ENCODE peak calls at places on chromosomes 7 and 10, in seven cellular contexts. Q is left ventricle myocardium inferior, A is heart right ventricle, Z is tibial artery, R is right lobe of liver, L is vagina, I is GM12878. V is an unnamed sample.

GRCh38 chr10:104300736-104301292 is 31.8 kb downstream of the GSTO2 start:
- DNase-seq in Q (peak), A (peak), Z (peak), R (no peak), L (no peak), I (no peak), V (peak)

GRCh38 chr10:95441547-95441923 is 119.6 kb downstream of the SORBS1 start:
- DNase-seq in Q (no peak), A (no peak), Z (no peak), R (no peak), L (no peak), I (no peak), V (no peak)

GRCh38 chr7:15086171-15086745 is 183.7 kb upstream of the DGKB start:
- DNase-seq in Q (no peak), A (no peak), Z (no peak), R (no peak), L (no peak), I (no peak), V (no peak)

GRCh38 chr10:103470755-103471653 is 8.0 kb downstream of the CALHM3 start:
- DNase-seq in Q (no peak), A (no peak), Z (no peak), R (no peak), L (no peak), I (peak), V (no peak)

GRCh38 chr7:102914585-102914984 is 1.8 kb downstream of the LRRC17 start:
- DNase-seq in Q (peak), A (peak), Z (peak), R (no peak), L (no peak), I (no peak), V (peak)

GRCh38 chr7:16817536-16817935 is 12.7 kb upstream of the AGR2 start:
- DNase-seq in Q (no peak), A (no peak), Z (no peak), R (no peak), L (no peak), I (no peak), V (no peak)

GRCh38 chr10:72096115-72097000 is 8.0 kb upstream of the SPOCK2 start:
- DNase-seq in Q (no peak), A (no peak), Z (no peak), R (no peak), L (no peak), I (no peak), V (no peak)

GRCh38 chr7:150876817-150877526 is 24.7 kb downstream of the AOC1 start:
- DNase-seq in Q (peak), A (peak), Z (no peak), R (peak), L (no peak), I (no peak), V (no peak)

GRCh38 chr7:24820730-24821044 is 63.4 kb upstream of the GSDME start:
- DNase-seq in Q (no peak), A (no peak), Z (no peak), R (no peak), L (no peak), I (no peak), V (no peak)

GRCh38 chr10:110217609-110218008 is 10.2 kb downstream of the MXI1 start:
- DNase-seq in Q (no peak), A (no peak), Z (no peak), R (no peak), L (no peak), I (no peak), V (no peak)
- H3K4me3 ChIP-seq in Q (no peak), A (no peak), Z (no peak), R (no peak), L (no peak), I (no peak), V (no peak)

DNA sequence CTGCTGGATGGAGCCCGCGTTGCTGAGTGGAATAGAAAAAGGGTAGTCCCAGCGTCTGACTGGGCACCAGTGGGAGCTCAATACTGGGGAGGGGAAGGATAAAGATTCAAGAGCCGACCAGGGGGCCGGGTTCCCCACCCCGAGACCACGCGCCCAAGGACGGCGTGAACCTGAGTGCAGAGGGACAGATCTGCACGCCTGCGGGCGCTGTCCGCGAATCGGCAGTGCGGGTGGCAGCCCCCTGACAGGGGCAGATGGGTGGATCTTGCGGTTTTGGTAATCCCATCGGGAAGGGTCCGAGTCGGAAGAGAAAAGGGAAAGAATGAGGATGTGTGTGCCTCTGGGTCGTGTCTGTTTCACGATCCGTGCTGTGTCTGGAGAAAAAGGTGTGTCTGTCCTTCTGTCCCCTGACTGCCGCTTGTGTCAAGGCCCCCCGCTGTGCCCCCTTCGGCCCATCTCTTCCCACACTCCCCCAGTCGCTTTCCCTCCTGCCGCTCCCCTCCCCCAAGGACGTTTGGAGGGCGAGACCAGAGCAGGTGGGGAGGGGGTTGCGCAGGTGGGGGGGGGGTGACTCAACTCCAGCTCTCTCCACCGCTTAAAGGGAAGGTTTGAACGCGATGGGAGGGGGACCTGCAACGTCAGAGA is 711 bp upstream of the VGF start:
- DNase-seq in Q (no peak), A (no peak), Z (no peak), R (no peak), L (no peak), I (no peak), V (no peak)
- H3K4me3 ChIP-seq in Q (peak), A (peak), Z (no peak), R (no peak), L (no peak), I (peak), V (no peak)

DNA sequence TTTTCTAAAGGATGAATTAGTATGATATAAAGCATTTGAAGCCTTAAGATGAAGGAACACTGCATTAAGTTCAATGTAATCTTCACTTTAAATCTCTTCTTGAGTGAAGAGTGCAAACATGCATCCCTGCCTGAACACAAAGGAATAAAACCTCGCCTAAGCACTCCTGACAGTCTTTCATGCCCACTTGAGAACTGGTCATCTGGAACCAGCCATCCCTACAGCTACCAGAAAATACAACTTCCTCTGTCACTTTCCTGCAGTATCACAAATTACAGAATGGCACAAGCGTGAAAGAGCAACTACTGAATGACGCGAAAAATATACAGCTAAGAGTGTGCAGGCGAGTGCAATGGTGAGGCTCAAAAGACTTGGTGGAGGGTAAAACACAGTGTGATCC is 1079.9 kb downstream of the CNTNAP2 start:
- DNase-seq in Q (no peak), A (no peak), Z (no peak), R (no peak), L (no peak), I (no peak), V (no peak)
- H3K4me3 ChIP-seq in Q (no peak), A (no peak), Z (no peak), R (no peak), L (no peak), I (no peak), V (no peak)

GRCh38 chr10:126561499-126562208 is 108.8 kb downstream of the C10orf90 start:
- DNase-seq in Q (no peak), A (no peak), Z (no peak), R (no peak), L (no peak), I (no peak), V (no peak)
- H3K4me3 ChIP-seq in Q (peak), A (peak), Z (peak), R (no peak), L (no peak), I (no peak), V (peak)

V was measured in gastrocnemius medialis.